ENCODE peak calls at places on chromosomes 1 and 21, in seven cellular contexts. Z, M, G, X, N, P and B are unnamed samples.
A peak's percentile ranks its signal among the peaks of the same experiment; 100 is the strongest.

GRCh38 chr1:164728719-164729118 is 169.7 kb downstream of the PBX1 start:
- DNase-seq in G (no peak), X (no peak), N (no peak), Z (no peak), P (no peak), M (peak; percentile 42), B (no peak)

GRCh38 chr1:41560496-41560895 is 76.0 kb upstream of the EDN2 start:
- DNase-seq in N (no peak), M (no peak), X (no peak), G (no peak), P (no peak), Z (peak; percentile 51), B (no peak)

GRCh38 chr1:213383465-213383864 is 332.4 kb downstream of the RPS6KC1 start:
- DNase-seq in N (no peak), Z (no peak), P (no peak), M (no peak), X (no peak), G (no peak), B (no peak)

GRCh38 chr1:149995927-149996326 is 14.6 kb downstream of the OTUD7B start:
- DNase-seq in X (no peak), G (no peak), Z (no peak), M (no peak), N (no peak), P (peak; percentile 86), B (no peak)

GRCh38 chr1:204258213-204259115 is 44.7 kb upstream of the GOLT1A start:
- DNase-seq in P (peak; percentile 76), M (peak; percentile 92), Z (peak; percentile 80), X (peak; percentile 31), G (peak; percentile 55), N (peak; percentile 51), B (peak; percentile 69)

GRCh38 chr1:100597069-100597741 is 59.3 kb downstream of the GPR88 start:
- DNase-seq in X (no peak), P (peak; percentile 96), M (no peak), G (no peak), Z (no peak), N (no peak), B (no peak)

GRCh38 chr1:53142226-53142853 is at the start of gene SLC1A7:
- DNase-seq in Z (no peak), N (no peak), P (no peak), X (no peak), G (no peak), M (no peak), B (no peak)

GRCh38 chr21:37927711-37928110 is 11.5 kb upstream of the KCNJ6 start:
- DNase-seq in N (no peak), Z (no peak), P (peak; percentile 33), X (no peak), G (no peak), M (no peak), B (no peak)